ENCODE peak calls at places on chromosomes 13 and 19, in six cellular contexts. D is tibial nerve, L is spleen, U is heart left ventricle, X is left ventricle myocardium inferior, B is trophoblast cell. E is an unnamed sample. For H3K4me1, the result is how much of the 10 kb centered on the place peaks cover.

GRCh38 chr13:110524484-110525254 is 36.9 kb downstream of the RAB20 start:
- DNase-seq in D (no peak), L (no peak), X (peak), B (no peak), U (peak), E (peak)

GRCh38 chr13:71274923-71275593 is 591.9 kb downstream of the DACH1 start:
- DNase-seq in X (no peak), B (no peak), L (no peak), D (no peak), U (no peak), E (no peak)

GRCh38 chr19:22832031-22832762 is at the start of gene ZNF723:
- DNase-seq in D (no peak), X (no peak), U (no peak), L (no peak), B (peak), E (no peak)

GRCh38 chr13:32940601-32941000 is 75.6 kb upstream of the KL start:
- DNase-seq in D (peak), U (peak), B (no peak), X (peak), L (no peak), E (no peak)

GRCh38 chr19:8910775-8911414 is 78.7 kb downstream of the MBD3L1 start:
- DNase-seq in U (no peak), L (no peak), D (no peak), X (no peak), B (no peak), E (no peak)

GRCh38 chr13:60590775-60591174 is 193.8 kb downstream of the TDRD3 start:
- DNase-seq in U (no peak), D (no peak), L (no peak), B (no peak), X (no peak), E (no peak)

GRCh38 chr13:73702419-73703071 is 431.7 kb downstream of the KLF12 start:
- DNase-seq in L (no peak), D (no peak), U (no peak), X (no peak), B (no peak), E (no peak)

GRCh38 chr13:29976535-29976934 is 126.1 kb upstream of the UBL3 start:
- DNase-seq in U (no peak), L (no peak), D (no peak), X (no peak), B (no peak), E (no peak)

GRCh38 chr19:46815833-46816627 is 27.6 kb upstream of the SLC1A5 start:
- DNase-seq in B (no peak), X (no peak), D (no peak), L (no peak), U (no peak), E (no peak)

GRCh38 chr19:40567040-40567749 is 9.5 kb upstream of the SHKBP1 start:
- DNase-seq in U (no peak), D (no peak), X (no peak), L (no peak), B (no peak), E (no peak)

GRCh38 chr13:99977912-99978780 is 3.4 kb upstream of the ZIC2 start:
- DNase-seq in X (no peak), B (no peak), L (no peak), U (no peak), D (no peak), E (no peak)

GRCh38 chr13:111337741-111338140 is 17.3 kb downstream of the TEX29 start:
- DNase-seq in B (no peak), X (no peak), U (no peak), L (no peak), D (no peak), E (no peak)

GRCh38 chr13:59371229-59371628 is 792.5 kb downstream of the DIAPH3 start:
- DNase-seq in U (no peak), D (no peak), B (no peak), X (no peak), L (no peak), E (no peak)

GRCh38 chr19:40503300-40503699 is 36.5 kb downstream of the SPTBN4 start:
- DNase-seq in U (no peak), B (no peak), L (no peak), D (no peak), X (no peak), E (peak)

GRCh38 chr13:83568019-83568418 is 314.3 kb downstream of the SLITRK1 start:
- DNase-seq in U (no peak), D (no peak), B (no peak), X (no peak), L (no peak), E (no peak)

GRCh38 chr13:105037064-105037463 is 1498.4 kb downstream of the EFNB2 start:
- DNase-seq in D (no peak), B (no peak), U (no peak), L (no peak), X (no peak), E (no peak)

GRCh38 chr19:36051236-36051635 is 2.8 kb downstream of the THAP8 start:
- DNase-seq in L (no peak), X (no peak), U (no peak), B (no peak), D (no peak), E (no peak)

GRCh38 chr19:40383668-40384248 is 6.2 kb downstream of the HIPK4 start:
- DNase-seq in X (no peak), L (no peak), D (no peak), U (no peak), B (no peak), E (no peak)

GRCh38 chr13:95246292-95247082 is 54.8 kb downstream of the ABCC4 start:
- DNase-seq in U (no peak), D (no peak), X (no peak), L (no peak), B (no peak), E (peak)

GRCh38 chr19:46902402-46902766 is 41.6 kb downstream of the ARHGAP35 start:
- DNase-seq in X (no peak), U (no peak), B (peak), D (no peak), L (no peak), E (peak)

GRCh38 chr13:30373727-30374126 is 48.6 kb upstream of the UBE2L5 start:
- DNase-seq in D (no peak), L (peak), B (no peak), U (no peak), X (no peak), E (no peak)

GRCh38 chr19:42272535-42272897 is 3.5 kb downstream of the CIC start:
- DNase-seq in D (no peak), U (peak), B (no peak), L (peak), X (no peak), E (no peak)
- H3K4me1 ChIP-seq in D (under half), U (half or more), B (under half), L (under half), X (half or more), E (half or more)

GRCh38 chr13:112725346-112726017 is 35.6 kb downstream of the ATP11A start:
- DNase-seq in X (no peak), U (no peak), D (no peak), L (peak), B (no peak), E (no peak)
- H3K4me1 ChIP-seq in X (half or more), U (under half), D (under half), L (under half), B (under half), E (half or more)

GRCh38 chr19:18294467-18294864 is 13.0 kb upstream of the JUND start:
- DNase-seq in U (no peak), L (peak), X (no peak), D (no peak), B (peak), E (peak)

GRCh38 chr19:18292810-18293641 is 11.6 kb upstream of the JUND start:
- DNase-seq in X (peak), D (peak), L (peak), U (peak), B (peak), E (peak)

GRCh38 chr19:18292460-18292809 is 11.0 kb upstream of the JUND start:
- DNase-seq in D (no peak), L (no peak), X (no peak), B (peak), U (no peak), E (peak)

GRCh38 chr19:18295034-18295451 is 13.6 kb upstream of the JUND start:
- DNase-seq in B (no peak), D (no peak), L (no peak), X (no peak), U (no peak), E (no peak)

GRCh38 chr19:18293642-18294466 is 12.4 kb upstream of the JUND start:
- DNase-seq in X (peak), D (no peak), L (no peak), B (no peak), U (no peak), E (no peak)
- H3K4me1 ChIP-seq in X (under half), D (under half), L (under half), B (under half), U (under half), E (under half)

GRCh38 chr19:18488403-18488723 is 33.5 kb downstream of the ELL start:
- DNase-seq in D (no peak), U (no peak), B (no peak), L (peak), X (no peak), E (no peak)
- H3K4me1 ChIP-seq in D (under half), U (half or more), B (under half), L (under half), X (half or more), E (half or more)

DNA sequence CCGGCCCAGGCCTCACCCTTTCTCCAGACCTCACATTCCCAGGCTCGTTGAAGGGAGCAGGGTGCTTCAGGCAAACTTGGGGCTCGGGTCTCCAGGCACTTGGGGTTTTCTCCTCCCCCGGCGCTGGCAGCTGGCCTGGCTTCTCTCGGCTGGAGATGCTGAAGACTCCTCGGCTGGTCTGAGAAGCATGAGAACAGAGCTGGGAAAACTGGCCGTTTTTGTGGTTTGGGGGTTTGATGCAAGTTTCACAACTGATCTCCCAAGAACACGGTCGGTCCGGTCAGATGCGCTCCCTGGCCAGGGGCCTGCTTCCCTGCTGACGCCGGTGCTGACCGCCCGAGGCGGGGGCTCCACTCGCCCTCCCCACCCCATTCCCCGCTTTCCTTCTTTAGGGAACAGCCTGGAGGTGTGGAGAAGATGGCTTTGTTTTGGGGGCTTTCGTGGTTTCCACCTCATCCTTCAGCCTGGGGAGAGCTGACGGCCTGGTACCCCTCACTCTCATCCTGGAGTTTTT is 35.3 kb downstream of the CEBPA start:
- DNase-seq in L (peak), U (no peak), D (no peak), X (no peak), B (no peak), E (no peak)
- H3K4me1 ChIP-seq in L (under half), U (under half), D (under half), X (under half), B (under half), E (under half)

GRCh38 chr13:98300956-98301641 is 124.0 kb upstream of the RNF113B start:
- DNase-seq in B (no peak), X (no peak), U (no peak), L (no peak), D (no peak), E (peak)
- H3K4me1 ChIP-seq in B (under half), X (under half), U (under half), L (under half), D (under half), E (under half)

DNA sequence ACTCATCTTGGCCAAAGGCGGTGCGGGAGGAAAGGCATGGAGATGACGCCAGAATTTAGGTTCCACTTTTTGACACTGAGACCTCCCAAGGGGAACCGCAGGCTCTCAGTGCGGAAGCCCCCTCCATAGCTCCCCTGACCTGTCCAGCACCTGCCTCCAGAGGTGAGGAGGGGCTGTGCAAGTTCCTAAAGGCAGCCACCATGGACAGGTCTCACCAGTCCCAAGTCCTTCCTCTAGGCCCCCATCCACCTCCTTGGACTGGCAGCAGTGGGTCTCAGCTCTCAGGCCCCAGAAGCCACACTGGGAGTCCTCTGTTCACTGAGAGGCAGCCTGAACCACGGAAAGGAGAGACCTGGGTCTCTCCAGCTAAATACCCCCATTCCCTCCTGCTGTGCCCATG is 31.6 kb upstream of the TSHZ3 start:
- DNase-seq in U (no peak), D (no peak), L (no peak), X (no peak), B (no peak), E (no peak)
- H3K4me1 ChIP-seq in U (under half), D (under half), L (under half), X (under half), B (under half), E (under half)

GRCh38 chr19:2076481-2077082 is 19.5 kb downstream of the MOB3A start:
- DNase-seq in L (peak), X (no peak), U (no peak), D (no peak), B (no peak), E (no peak)
- H3K4me1 ChIP-seq in L (under half), X (under half), U (under half), D (under half), B (under half), E (under half)

GRCh38 chr19:3968556-3969434 is 2.1 kb downstream of the DAPK3 start:
- DNase-seq in X (peak), U (peak), L (no peak), D (peak), B (peak), E (peak)
- H3K4me1 ChIP-seq in X (half or more), U (under half), L (under half), D (under half), B (under half), E (half or more)

GRCh38 chr19:13057744-13058143 is 44.9 kb downstream of the LYL1 start:
- DNase-seq in B (no peak), U (no peak), X (no peak), D (no peak), L (no peak), E (no peak)

GRCh38 chr19:13060964-13061927 is 41.4 kb downstream of the LYL1 start:
- DNase-seq in B (peak), L (peak), X (peak), D (peak), U (peak), E (peak)

GRCh38 chr19:13060233-13060963 is 42.3 kb downstream of the LYL1 start:
- DNase-seq in L (no peak), U (peak), B (no peak), X (peak), D (no peak), E (peak)

GRCh38 chr19:13057147-13057572 is 45.5 kb downstream of the LYL1 start:
- DNase-seq in L (no peak), B (no peak), U (no peak), D (no peak), X (no peak), E (no peak)

DNA sequence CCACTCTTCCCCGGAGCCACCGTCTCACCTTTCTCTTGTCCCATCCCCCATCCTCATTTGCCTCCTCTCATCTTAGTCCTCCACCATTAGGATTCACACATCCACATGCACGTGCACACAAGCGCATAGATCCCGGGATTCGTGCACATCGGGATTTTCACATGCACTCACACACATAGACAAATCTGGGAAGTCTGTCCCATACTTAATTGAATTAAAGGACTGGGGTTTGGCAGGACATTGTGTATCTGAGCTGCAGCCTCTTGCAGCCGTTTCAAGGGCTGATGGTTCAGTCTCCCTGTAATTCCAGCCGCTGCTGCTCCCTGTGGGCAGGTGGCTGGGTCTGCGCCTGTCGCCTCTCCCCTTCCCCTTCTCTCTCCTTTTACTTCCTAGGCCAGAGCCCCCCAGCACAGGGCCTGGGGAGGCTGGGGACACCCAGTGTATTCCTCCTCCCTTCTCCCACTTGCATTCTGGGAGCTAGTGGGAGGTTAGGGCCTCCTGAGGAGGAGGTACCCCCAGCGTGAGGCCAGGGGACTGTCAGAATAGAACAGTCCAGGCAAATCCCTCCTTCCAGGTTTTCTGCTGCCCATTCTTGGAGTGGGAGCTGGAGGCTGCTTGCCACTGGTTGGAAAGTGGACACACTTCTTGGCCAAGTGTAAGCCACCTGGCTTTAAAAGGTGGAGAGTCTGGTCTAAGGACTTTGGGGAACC is 43.6 kb downstream of the LYL1 start:
- DNase-seq in X (no peak), L (no peak), B (no peak), D (peak), U (no peak), E (no peak)
- H3K4me1 ChIP-seq in X (half or more), L (under half), B (under half), D (under half), U (half or more), E (half or more)